ENCODE peak calls at places on chromosome 6, in six cellular contexts. X, G, O, N, R and M are unnamed samples.

GRCh38 chr6:39193201-39193791 is 36.0 kb downstream of the KCNK5 start:
- DNase-seq in X (no peak), G (no peak), O (no peak), N (no peak), R (no peak), M (no peak)

GRCh38 chr6:12408752-12409151 is 118.6 kb downstream of the EDN1 start:
- DNase-seq in X (no peak), G (no peak), O (no peak), N (no peak), R (no peak), M (no peak)

GRCh38 chr6:147933201-147933600 is 409.4 kb upstream of the SASH1 start:
- DNase-seq in X (no peak), G (no peak), O (no peak), N (no peak), R (no peak), M (no peak)

GRCh38 chr6:16681260-16681873 is 79.9 kb downstream of the ATXN1 start:
- DNase-seq in X (peak), G (no peak), O (peak), N (peak), R (peak), M (peak)

GRCh38 chr6:120405947-120406346 is 928.3 kb downstream of the TBC1D32 start:
- DNase-seq in X (no peak), G (no peak), O (no peak), N (peak), R (no peak), M (no peak)

GRCh38 chr6:35610830-35611229 is 77.9 kb downstream of the FKBP5 start:
- DNase-seq in X (no peak), G (no peak), O (no peak), N (no peak), R (no peak), M (no peak)

GRCh38 chr6:67433124-67433523 is 1202.0 kb upstream of the ADGRB3 start:
- DNase-seq in X (no peak), G (no peak), O (no peak), N (no peak), R (no peak), M (no peak)

GRCh38 chr6:127342946-127343752 is at the start of gene ECHDC1:
- DNase-seq in X (peak), G (peak), O (peak), N (peak), R (peak), M (peak)

GRCh38 chr6:85419046-85419759 is 30.7 kb upstream of the NT5E start:
- DNase-seq in X (no peak), G (no peak), O (no peak), N (no peak), R (no peak), M (no peak)

GRCh38 chr6:26521485-26522391 is 16.4 kb upstream of the HMGN4 start:
- DNase-seq in X (no peak), G (peak), O (no peak), N (peak), R (no peak), M (peak)

GRCh38 chr6:30162265-30163089 is 869 bp upstream of the TRIM15 start:
- DNase-seq in X (no peak), G (no peak), O (no peak), N (no peak), R (no peak), M (no peak)

GRCh38 chr6:89299451-89299850 is 15.6 kb downstream of the GABRR2 start:
- DNase-seq in X (no peak), G (no peak), O (no peak), N (peak), R (no peak), M (no peak)
- TF ChIP-seq CTCF in X (no peak), G (no peak), O (no peak), N (no peak), R (peak), M (no peak)

DNA sequence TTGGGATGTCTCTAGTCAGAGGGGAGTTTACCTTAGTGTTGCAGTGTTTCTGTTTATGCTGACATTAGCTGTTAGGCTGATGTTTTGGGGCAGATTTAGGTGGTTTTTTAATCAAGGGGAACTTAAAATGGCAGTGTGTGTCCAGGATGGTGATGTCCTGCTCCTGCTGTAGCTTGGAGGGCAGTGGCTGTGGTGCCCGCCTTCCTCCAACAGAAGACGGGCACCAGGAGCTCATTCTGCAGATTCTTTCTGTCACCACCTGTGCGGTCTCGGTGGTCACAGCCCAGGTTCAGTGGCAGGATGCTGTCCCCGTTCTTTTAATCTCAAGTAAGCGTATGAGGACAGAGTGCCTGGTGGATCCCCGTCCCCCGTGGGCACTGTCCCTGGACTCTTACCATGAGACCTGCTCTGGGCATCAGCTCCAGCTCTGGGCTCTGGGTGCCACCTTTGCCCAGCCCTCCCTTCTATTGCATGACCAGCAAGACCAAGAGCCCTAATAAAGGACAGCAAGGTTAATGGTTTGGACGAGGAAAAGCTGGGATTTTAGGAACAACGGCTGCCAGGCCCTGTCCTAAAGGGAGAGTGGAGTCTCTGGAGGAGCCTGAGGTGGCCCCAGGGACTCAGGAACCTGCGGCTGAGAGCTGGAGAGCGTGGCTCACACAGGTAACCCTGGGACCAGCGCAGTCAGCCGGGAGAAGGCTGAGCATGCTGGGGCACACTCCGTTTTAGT is 217.3 kb downstream of the ERMARD start:
- DNase-seq in X (no peak), G (no peak), O (no peak), N (peak), R (no peak), M (peak)
- TF ChIP-seq CTCF in X (peak), G (no peak), O (no peak), N (no peak), R (no peak), M (no peak)

GRCh38 chr6:158867381-158868121 is 48.4 kb upstream of the EZR start:
- DNase-seq in X (no peak), G (no peak), O (no peak), N (peak), R (no peak), M (peak)

GRCh38 chr6:158869010-158869603 is 49.9 kb upstream of the EZR start:
- DNase-seq in X (no peak), G (no peak), O (no peak), N (peak), R (no peak), M (no peak)

GRCh38 chr6:158868122-158868480 is 48.9 kb upstream of the EZR start:
- DNase-seq in X (no peak), G (no peak), O (no peak), N (no peak), R (no peak), M (no peak)

GRCh38 chr6:158870418-158870957 is 51.3 kb upstream of the EZR start:
- DNase-seq in X (no peak), G (no peak), O (no peak), N (no peak), R (no peak), M (no peak)

GRCh38 chr6:158869604-158870417 is 50.6 kb upstream of the EZR start:
- DNase-seq in X (no peak), G (peak), O (peak), N (peak), R (peak), M (peak)
- TF ChIP-seq CTCF in X (no peak), G (no peak), O (no peak), N (no peak), R (peak), M (peak)

GRCh38 chr6:130457605-130458004 is 91.8 kb downstream of the TMEM200A start:
- DNase-seq in X (no peak), G (no peak), O (no peak), N (peak), R (no peak), M (no peak)
- TF ChIP-seq CTCF in X (no peak), G (no peak), O (peak), N (no peak), R (peak), M (no peak)

DNA sequence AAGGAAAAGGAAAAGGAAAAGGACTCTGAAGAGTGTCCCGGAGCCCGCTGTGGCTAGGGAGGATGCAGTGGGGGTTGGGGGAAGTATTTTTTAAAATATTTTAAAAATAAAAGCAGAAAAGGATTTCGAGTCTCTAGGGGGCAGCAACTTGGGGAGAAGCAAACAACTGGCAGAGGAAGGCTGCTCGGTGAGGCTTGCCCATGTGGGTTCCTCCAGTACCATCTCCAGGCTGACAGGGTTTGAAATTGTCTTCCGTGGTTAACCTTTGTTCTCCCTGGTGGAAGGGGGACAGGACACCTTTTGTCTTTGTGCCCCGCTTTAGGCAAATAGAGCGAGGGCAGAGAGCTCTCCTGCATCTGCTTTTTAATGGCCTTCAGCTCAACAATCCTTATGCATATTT is 60.4 kb upstream of the SNX9 start:
- DNase-seq in X (peak), G (no peak), O (no peak), N (peak), R (no peak), M (no peak)
- TF ChIP-seq CTCF in X (peak), G (no peak), O (peak), N (peak), R (peak), M (peak)